ENCODE peak calls at places on chromosome 9, in seven cellular contexts. R is transverse colon, U is suprapubic skin, D is ovary, A is H1, M is HCT116, Q is stomach. S is an unnamed sample. For H3K27me3 and H3K4me1, the result is how much of the 10 kb centered on the place peaks cover.

GRCh38 chr9:86369810-86370209 is 15.6 kb upstream of the TUT7 start:
- DNase-seq in D (no peak), R (no peak), U (no peak), Q (no peak), A (no peak), M (no peak), S (no peak)

GRCh38 chr9:33921967-33922895 is 105.3 kb downstream of the UBE2R2 start:
- DNase-seq in U (no peak), R (no peak), Q (no peak), A (peak), D (no peak), M (peak), S (no peak)

GRCh38 chr9:129337287-129338140 is 159.5 kb upstream of the IER5L start:
- DNase-seq in D (no peak), M (no peak), U (no peak), A (no peak), R (no peak), Q (no peak), S (no peak)

GRCh38 chr9:99801775-99802174 is 19.9 kb upstream of the NR4A3 start:
- DNase-seq in M (no peak), A (no peak), R (no peak), U (no peak), D (no peak), Q (no peak), S (no peak)

GRCh38 chr9:93898502-93899426 is 56.4 kb downstream of the BARX1 start:
- DNase-seq in Q (no peak), A (peak), U (peak), R (peak), M (no peak), D (no peak), S (no peak)

GRCh38 chr9:89808801-89809200 is 204.0 kb downstream of the GADD45G start:
- DNase-seq in Q (no peak), U (no peak), A (peak), M (no peak), D (no peak), R (no peak), S (no peak)

GRCh38 chr9:106717686-106718085 is 145.3 kb upstream of the ZNF462 start:
- DNase-seq in D (no peak), Q (no peak), R (no peak), U (no peak), A (no peak), M (peak), S (no peak)

GRCh38 chr9:129181246-129181645 is 3.2 kb upstream of the IER5L start:
- DNase-seq in D (no peak), M (no peak), R (no peak), Q (no peak), U (no peak), A (no peak), S (no peak)

GRCh38 chr9:126708178-126708577 is 94.5 kb downstream of the LMX1B start:
- DNase-seq in A (no peak), D (no peak), U (no peak), Q (peak), R (no peak), M (no peak), S (no peak)

GRCh38 chr9:81557957-81558791 is 131.2 kb downstream of the TLE1 start:
- DNase-seq in A (no peak), D (no peak), U (no peak), M (no peak), R (no peak), Q (peak), S (no peak)

GRCh38 chr9:18947772-18948391 is 85.1 kb downstream of the SAXO1 start:
- DNase-seq in Q (no peak), D (no peak), U (no peak), A (no peak), R (no peak), M (no peak), S (no peak)

GRCh38 chr9:74122661-74123060 is 374.5 kb upstream of the RORB start:
- DNase-seq in U (no peak), A (no peak), M (no peak), Q (no peak), R (no peak), D (no peak), S (no peak)

GRCh38 chr9:115267788-115268187 is 149.8 kb upstream of the TNC start:
- DNase-seq in Q (no peak), A (no peak), R (no peak), D (no peak), U (no peak), M (no peak), S (no peak)

GRCh38 chr9:108951578-108951977 is 17.4 kb downstream of the ABITRAM start:
- DNase-seq in D (no peak), A (no peak), M (no peak), Q (no peak), R (no peak), U (no peak), S (no peak)

GRCh38 chr9:38362912-38363588 is 29.5 kb upstream of the ALDH1B1 start:
- DNase-seq in A (no peak), R (peak), M (peak), Q (peak), D (peak), U (peak), S (peak)

GRCh38 chr9:14768561-14769234 is 46.2 kb upstream of the CER1 start:
- DNase-seq in M (peak), D (no peak), A (no peak), Q (no peak), R (no peak), U (no peak), S (no peak)

GRCh38 chr9:32472344-32472743 is 53.7 kb downstream of the RIGI start:
- DNase-seq in U (no peak), D (no peak), M (no peak), R (no peak), Q (no peak), A (no peak), S (no peak)

GRCh38 chr9:93886911-93887310 is 68.2 kb downstream of the BARX1 start:
- DNase-seq in Q (no peak), D (no peak), A (peak), R (no peak), U (no peak), M (no peak), S (no peak)

GRCh38 chr9:136141716-136142415 is 23.2 kb upstream of the TMEM250 start:
- DNase-seq in R (no peak), A (no peak), Q (no peak), D (no peak), M (no peak), U (no peak), S (no peak)
- H3K27me3 ChIP-seq in R (half or more), A (under half), Q (under half), D (under half), M (under half), U (half or more), S (under half)

GRCh38 chr9:91943447-91943846 is 6.6 kb downstream of the ROR2 start:
- DNase-seq in Q (no peak), U (no peak), A (no peak), M (no peak), D (no peak), R (no peak), S (no peak)
- H3K4me1 ChIP-seq in Q (half or more), U (under half), A (under half), M (under half), D (under half), R (under half), S (under half)

GRCh38 chr9:12775963-12776774 is 1.3 kb downstream of the LURAP1L start:
- DNase-seq in D (peak), R (peak), M (peak), U (peak), A (peak), Q (peak), S (peak)
- TF ChIP-seq POLR2A in D (no peak), R (peak), M (no peak), U (no peak), A (no peak), Q (no peak), S (peak)

GRCh38 chr9:137501457-137501856 is 42.3 kb upstream of the NSMF start:
- DNase-seq in U (no peak), M (no peak), R (no peak), A (no peak), Q (no peak), D (no peak), S (no peak)
- H3K27me3 ChIP-seq in U (under half), M (under half), R (under half), A (under half), Q (under half), D (under half), S (under half)

GRCh38 chr9:128066713-128067621 is at the start of gene NAIF1:
- DNase-seq in R (peak), U (peak), A (peak), M (peak), D (peak), Q (peak), S (peak)
- H3K4me1 ChIP-seq in R (half or more), U (half or more), A (under half), M (under half), D (under half), Q (half or more), S (under half)

DNA sequence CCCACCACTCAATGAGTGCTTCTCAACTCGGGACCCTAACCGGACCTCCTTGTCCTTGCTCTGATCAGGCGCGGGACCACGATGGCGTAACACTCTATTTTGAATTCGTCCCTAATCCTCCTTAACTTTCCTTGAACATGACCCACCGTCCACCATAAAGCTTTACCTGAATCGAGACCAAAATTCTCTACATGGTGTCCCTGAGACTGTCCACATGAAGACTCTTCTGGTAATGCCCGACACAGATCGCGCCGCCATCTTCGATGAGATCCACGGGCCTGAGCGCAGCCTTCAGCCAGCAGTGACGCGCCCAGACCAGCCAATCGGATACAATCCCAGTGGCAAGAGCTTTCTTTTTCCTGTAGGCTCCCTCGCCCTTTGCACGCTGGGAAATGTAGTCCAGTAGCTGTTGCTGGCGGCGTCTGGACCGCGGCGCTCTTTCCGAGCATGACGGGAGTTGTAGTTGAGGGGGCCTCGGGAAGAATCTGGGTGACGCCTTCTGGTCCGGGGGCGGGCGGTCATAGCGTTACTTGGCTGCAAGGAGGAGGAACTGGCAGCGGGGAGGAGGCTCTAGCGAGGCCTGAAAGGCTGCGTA is at the start of the genes MRPL50 and ZNF189:
- DNase-seq in A (peak), Q (peak), D (peak), R (peak), M (peak), U (peak), S (peak)
- TF ChIP-seq POLR2A in A (peak), Q (peak), D (peak), R (peak), M (peak), U (peak), S (peak)

DNA sequence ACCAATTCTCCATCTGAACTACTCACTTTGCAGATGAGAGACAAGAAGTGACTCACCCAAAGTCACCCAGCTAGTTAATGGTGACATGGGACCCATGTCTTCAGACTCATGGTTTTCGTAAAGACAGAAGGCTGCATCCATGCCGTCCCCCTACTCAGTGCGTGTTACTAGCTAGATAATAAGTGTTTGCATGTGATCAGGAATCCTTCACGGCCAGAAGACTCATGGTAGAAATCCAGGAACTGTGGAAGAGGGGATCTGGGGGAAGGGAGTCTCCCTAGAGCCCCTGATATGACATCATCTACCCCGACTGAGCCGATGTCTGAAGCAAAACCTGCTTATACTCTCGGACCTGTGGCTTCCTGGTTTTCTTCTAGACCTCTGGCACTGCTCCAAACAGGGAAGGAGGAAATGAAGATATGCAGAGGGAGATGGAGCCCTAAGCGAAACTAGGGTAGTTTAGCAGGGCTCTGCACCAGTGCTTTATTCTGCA is 3.3 kb downstream of the RNF183 start:
- DNase-seq in A (no peak), U (no peak), D (no peak), Q (peak), M (no peak), R (peak), S (peak)
- H3K27me3 ChIP-seq in A (under half), U (under half), D (under half), Q (under half), M (under half), R (under half), S (under half)

DNA sequence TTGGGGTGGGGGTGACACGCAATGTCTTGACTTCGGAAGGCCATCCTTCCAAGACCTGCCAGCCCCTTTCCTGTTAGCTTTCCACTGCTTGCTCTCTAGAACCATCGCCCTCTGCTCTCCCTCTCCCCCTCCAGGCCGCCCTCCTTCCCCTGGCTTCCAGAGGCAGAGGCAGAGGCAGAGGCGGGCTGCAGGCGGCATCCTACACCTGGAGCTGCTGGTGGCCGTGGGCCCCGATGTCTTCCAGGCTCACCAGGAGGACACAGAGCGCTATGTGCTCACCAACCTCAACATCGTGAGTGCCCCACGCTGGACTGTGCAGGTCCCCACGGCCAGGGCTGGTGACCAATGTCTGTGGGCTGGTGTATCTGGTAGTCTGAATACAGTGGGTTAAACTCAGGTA is 2.0 kb downstream of the ADAMTS13 start:
- DNase-seq in M (no peak), A (no peak), D (no peak), Q (no peak), U (no peak), R (no peak), S (no peak)
- H3K4me1 ChIP-seq in M (under half), A (under half), D (under half), Q (half or more), U (under half), R (under half), S (under half)

GRCh38 chr9:113056191-113057106 is at the start of gene ZFP37:
- DNase-seq in M (peak), U (peak), R (peak), D (peak), A (peak), Q (peak), S (peak)
- TF ChIP-seq POLR2A in M (no peak), U (no peak), R (no peak), D (peak), A (no peak), Q (no peak), S (peak)

S was measured in tibial nerve.